ENCODE peak calls at places on chromosomes 2 and 18, in five cellular contexts. L is CD8-positive, alpha-beta memory T cell; M is erythroblast; X is C1 segment of cervical spinal cord; Z is activated T-cell treated with anti-CD3 and anti-CD28 coated beads, Interleukin-2, amount 50 U/mL, for 72 hours. D is an unnamed sample.

GRCh38 chr2:181656450-181657261 is at the start of gene CERKL:
- DNase-seq in L (no peak), M (peak), X (no peak), Z (peak), D (peak)

GRCh38 chr2:45272549-45273245 is 263.4 kb upstream of the SIX2 start:
- DNase-seq in L (no peak), M (no peak), X (no peak), Z (no peak), D (no peak)

GRCh38 chr2:201955702-201956141 is 77.9 kb upstream of the FZD7 start:
- DNase-seq in L (no peak), M (no peak), X (no peak), Z (no peak), D (no peak)

GRCh38 chr2:226721541-226721940 is 78.1 kb downstream of the IRS1 start:
- DNase-seq in L (no peak), M (no peak), X (no peak), Z (no peak), D (no peak)

GRCh38 chr2:239706407-239706806 is 305.6 kb upstream of the HDAC4 start:
- DNase-seq in L (no peak), M (no peak), X (no peak), Z (no peak), D (no peak)

GRCh38 chr2:168530980-168531379 is 74.9 kb downstream of the CERS6 start:
- DNase-seq in L (no peak), M (no peak), X (no peak), Z (no peak), D (no peak)

GRCh38 chr2:170161516-170162260 is 16.3 kb upstream of the MYO3B start:
- DNase-seq in L (no peak), M (no peak), X (no peak), Z (no peak), D (no peak)

GRCh38 chr2:194464964-194465638 is 1191.9 kb upstream of the SLC39A10 start:
- DNase-seq in L (no peak), M (no peak), X (no peak), Z (no peak), D (peak)

GRCh38 chr2:49834433-49834832 is 680.1 kb upstream of the FSHR start:
- DNase-seq in L (no peak), M (no peak), X (no peak), Z (no peak), D (no peak)

GRCh38 chr2:69946351-69947077 is 14.9 kb downstream of the ASPRV1 start:
- DNase-seq in L (peak), M (peak), X (no peak), Z (peak), D (peak)

GRCh38 chr2:83016343-83017110 is 1442.6 kb downstream of the SUCLG1 start:
- DNase-seq in L (no peak), M (no peak), X (no peak), Z (no peak), D (no peak)

GRCh38 chr2:233053928-233054774 is 6.0 kb upstream of the INPP5D start:
- DNase-seq in L (peak), M (peak), X (no peak), Z (peak), D (peak)

GRCh38 chr2:209321076-209321475 is 102.8 kb upstream of the MAP2 start:
- DNase-seq in L (no peak), M (no peak), X (no peak), Z (no peak), D (no peak)

GRCh38 chr2:52456759-52457377 is 1310.7 kb upstream of the CHAC2 start:
- DNase-seq in L (no peak), M (no peak), X (no peak), Z (no peak), D (no peak)

GRCh38 chr2:74373189-74373588 is 6.9 kb downstream of the DCTN1 start:
- DNase-seq in L (no peak), M (no peak), X (no peak), Z (no peak), D (no peak)

GRCh38 chr2:28662044-28662443 is 89.6 kb upstream of the PPP1CB start:
- DNase-seq in L (no peak), M (no peak), X (no peak), Z (no peak), D (no peak)

GRCh38 chr18:23743733-23744333 is 54.6 kb downstream of the LAMA3 start:
- DNase-seq in L (no peak), M (no peak), X (no peak), Z (no peak), D (no peak)

D was measured in activated CD4-positive, alpha-beta T cell treated with anti-CD3 and anti-CD28 coated beads for 36 hours.